ENCODE peak calls at places on chromosomes 4 and X, in eight cellular contexts. B is A549, J is bronchial epithelial cell, I is AG04450, L is cardiac fibroblast, H is colonic mucosa, X is neural progenitor cell, Z is GM23338. F is an unnamed sample.
A peak's percentile ranks its signal among the peaks of the same experiment; 100 is the strongest.

GRCh38 chrX:78571849-78572248 is 87.3 kb downstream of the RTL3 start:
- DNase-seq in B (no peak), J (no peak), I (no peak), L (no peak), H (no peak), X (no peak), Z (no peak), F (no peak)

GRCh38 chr4:158259955-158260575 is 49.8 kb downstream of the TMEM144 start:
- DNase-seq in B (peak; percentile 20), J (peak; percentile 36), I (no peak), L (peak; percentile 70), H (no peak), X (peak; percentile 40), Z (peak; percentile 67), F (no peak)

GRCh38 chr4:100790838-100791615 is 273.2 kb upstream of the EMCN start:
- DNase-seq in B (no peak), J (no peak), I (no peak), L (no peak), H (no peak), X (no peak), Z (peak; percentile 7), F (no peak)

GRCh38 chr4:37245391-37245954 is 930 bp downstream of the NWD2 start:
- DNase-seq in B (no peak), J (no peak), I (no peak), L (peak; percentile 7), H (no peak), X (peak; percentile 42), Z (peak; percentile 57), F (no peak)

GRCh38 chr4:2617955-2618354 is 81.5 kb downstream of the FAM193A start:
- DNase-seq in B (no peak), J (no peak), I (no peak), L (peak; percentile 10), H (no peak), X (no peak), Z (no peak), F (no peak)

GRCh38 chr4:140109626-140110213 is 44.3 kb downstream of the MAML3 start:
- DNase-seq in B (no peak), J (no peak), I (no peak), L (no peak), H (no peak), X (peak; percentile 69), Z (no peak), F (no peak)

GRCh38 chr4:6697096-6697495 is 3.4 kb downstream of the S100P start:
- DNase-seq in B (no peak), J (no peak), I (no peak), L (no peak), H (no peak), X (no peak), Z (no peak), F (no peak)

GRCh38 chr4:137510866-137511265 is 21.4 kb downstream of the PCDH18 start:
- DNase-seq in B (peak; percentile 52), J (peak; percentile 82), I (peak; percentile 74), L (peak; percentile 98), H (no peak), X (no peak), Z (peak; percentile 62), F (no peak)

GRCh38 chr4:85866508-85866907 is 391.6 kb downstream of the ARHGAP24 start:
- DNase-seq in B (no peak), J (no peak), I (no peak), L (peak; percentile 41), H (no peak), X (no peak), Z (no peak), F (no peak)

GRCh38 chr4:117771647-117772337 is 262.5 kb upstream of the NDST3 start:
- DNase-seq in B (no peak), J (no peak), I (no peak), L (no peak), H (no peak), X (peak; percentile 20), Z (peak; percentile 56), F (no peak)
- TF ChIP-seq CTCF in B (no peak), J (no peak), I (peak; percentile 18), L (no peak), H (no peak), X (peak; percentile 35), Z (peak; percentile 52), F (no peak)

GRCh38 chrX:17375361-17375630 is 296 bp downstream of the NHS start:
- DNase-seq in B (no peak), J (no peak), I (no peak), L (peak; percentile 17), H (peak; percentile 19), X (no peak), Z (no peak), F (no peak)

GRCh38 chrX:17377795-17378194 is 2.8 kb downstream of the NHS start:
- DNase-seq in B (peak; percentile 10), J (no peak), I (no peak), L (peak; percentile 1), H (no peak), X (peak; percentile 2), Z (no peak), F (no peak)

GRCh38 chrX:17376381-17377046 is 1.5 kb downstream of the NHS start:
- DNase-seq in B (peak; percentile 55), J (no peak), I (no peak), L (peak; percentile 1), H (peak; percentile 24), X (peak; percentile 20), Z (peak; percentile 15), F (no peak)

GRCh38 chrX:17375631-17376380 is 806 bp downstream of the NHS start:
- DNase-seq in B (peak; percentile 48), J (no peak), I (no peak), L (peak; percentile 35), H (no peak), X (peak; percentile 62), Z (peak; percentile 36), F (no peak)

DNA sequence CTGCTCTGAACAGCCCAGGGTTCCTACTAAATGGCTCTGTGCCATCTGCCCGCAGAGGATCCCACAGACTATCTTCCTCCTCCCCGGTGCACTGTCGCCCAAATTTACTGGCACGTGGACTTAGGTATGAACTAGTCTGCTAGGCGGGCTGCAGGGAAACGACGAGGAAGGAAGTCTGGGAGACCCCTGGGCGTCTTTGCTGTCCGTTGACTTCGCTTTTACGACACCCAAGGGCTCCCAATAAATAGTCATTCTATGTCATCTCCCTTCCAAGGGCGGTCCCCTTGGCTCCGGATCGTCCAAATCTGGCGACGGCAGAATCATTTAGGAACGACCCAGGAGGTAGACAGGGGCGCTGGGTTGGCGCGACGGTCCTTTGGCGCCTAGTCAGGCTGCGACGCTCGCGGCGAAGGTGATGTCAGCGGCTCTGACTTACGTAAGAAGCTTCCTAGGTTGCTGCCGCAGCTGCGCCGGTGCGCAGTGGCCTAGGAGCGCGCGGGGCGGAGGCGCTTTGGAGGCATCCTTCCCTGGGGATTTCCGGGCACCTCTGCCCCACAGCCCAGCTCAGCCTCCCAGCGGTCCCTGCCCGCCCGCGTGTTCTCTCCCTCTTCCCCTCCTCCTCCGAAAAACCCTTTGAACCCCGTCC is 2.2 kb downstream of the NHS start:
- DNase-seq in B (peak; percentile 86), J (peak; percentile 63), I (no peak), L (peak; percentile 45), H (peak; percentile 38), X (peak; percentile 69), Z (peak; percentile 60), F (no peak)
- H3K4me3 ChIP-seq in B (peak overlapping the region; percentile 93), J (peak overlapping the region; percentile 60), I (peak overlapping the region; percentile 73), L (peak overlapping the region; percentile 59), H (peak overlapping the region; percentile 39), X (peak overlapping the region; percentile 64), Z (peak overlapping the region; percentile 65), F (no peak overlapping the region)

GRCh38 chrX:133005616-133006015 is 47.2 kb upstream of the HS6ST2 start:
- DNase-seq in B (no peak), J (no peak), I (no peak), L (no peak), H (no peak), X (no peak), Z (no peak), F (no peak)

GRCh38 chrX:133007458-133007857 is 49.0 kb upstream of the HS6ST2 start:
- DNase-seq in B (no peak), J (peak; percentile 39), I (no peak), L (no peak), H (no peak), X (no peak), Z (no peak), F (no peak)

DNA sequence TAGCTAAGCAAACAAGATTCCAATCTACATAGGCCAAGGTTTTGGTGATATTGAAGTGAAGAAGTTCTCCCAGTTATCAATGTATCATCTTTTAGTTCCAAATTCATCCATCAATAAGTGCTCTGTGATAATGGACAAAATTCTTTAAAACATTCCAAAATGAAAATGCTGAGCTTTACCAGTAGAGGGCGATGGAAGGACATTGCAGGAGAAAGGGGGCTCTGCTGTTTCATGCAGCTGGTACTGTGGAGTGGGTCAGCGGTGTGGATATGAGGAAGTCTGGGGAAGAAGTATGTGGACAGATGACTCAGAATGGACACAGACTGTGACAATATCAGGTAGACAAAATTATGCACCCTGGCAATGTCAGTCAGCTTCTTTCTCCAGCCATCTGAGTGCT is 46.6 kb upstream of the HS6ST2 start:
- DNase-seq in B (no peak), J (peak; percentile 3), I (no peak), L (peak; percentile 0), H (no peak), X (peak; percentile 27), Z (peak; percentile 29), F (no peak)
- TF ChIP-seq CTCF in B (peak; percentile 46), J (peak; percentile 49), I (peak; percentile 61), L (peak; percentile 27), H (peak; percentile 41), X (peak; percentile 71), Z (peak; percentile 64), F (peak; percentile 56)

GRCh38 chr4:169272265-169272886 is 1.6 kb upstream of the SH3RF1 start:
- DNase-seq in B (no peak), J (peak; percentile 58), I (peak; percentile 49), L (peak; percentile 86), H (no peak), X (no peak), Z (no peak), F (no peak)
- H3K4me3 ChIP-seq in B (no peak overlapping the region), J (no peak overlapping the region), I (peak overlapping the region; percentile 17), L (no peak overlapping the region), H (no peak overlapping the region), X (no peak overlapping the region), Z (peak overlapping the region; percentile 82), F (no peak overlapping the region)

GRCh38 chr4:57064811-57065711 is 45.1 kb downstream of the IGFBP7 start:
- DNase-seq in B (peak; percentile 83), J (peak; percentile 49), I (peak; percentile 84), L (peak; percentile 96), H (no peak), X (no peak), Z (no peak), F (no peak)
- TF ChIP-seq CTCF in B (no peak), J (no peak), I (no peak), L (no peak), H (no peak), X (no peak), Z (no peak), F (no peak)

F was measured in LNCaP clone FGC.